ENCODE peak calls at places on chromosomes 6 and 20, in four cellular contexts. One of them, this sample, is unnamed.

GRCh38 chr6:32188381-32189081 is 1.5 kb downstream of the PBX2 start:
- DNase-seq in A549: no peak
- DNase-seq in WTC11: no peak
- DNase-seq in HepG2: no peak
- DNase-seq in this sample: no peak

GRCh38 chr6:170537329-170537728 is 15.8 kb downstream of the PSMB1 start:
- DNase-seq in A549: no peak
- DNase-seq in WTC11: no peak
- DNase-seq in HepG2: no peak
- DNase-seq in this sample: no peak

GRCh38 chr20:10651227-10651990 is 22.4 kb downstream of the JAG1 start:
- DNase-seq in HepG2: no peak
- DNase-seq in WTC11: no peak
- DNase-seq in A549: no peak
- DNase-seq in this sample: no peak

GRCh38 chr6:99589290-99589672 is 17.4 kb upstream of the PRDM13 start:
- DNase-seq in HepG2: no peak
- DNase-seq in A549: no peak
- DNase-seq in WTC11: peak; percentile 47
- DNase-seq in this sample: no peak

GRCh38 chr20:63772781-63773520 is 33.4 kb downstream of the SLC2A4RG start:
- DNase-seq in HepG2: no peak
- DNase-seq in WTC11: no peak
- DNase-seq in A549: no peak
- DNase-seq in this sample: no peak

GRCh38 chr6:116580198-116580597 is 8.9 kb downstream of the RWDD1 start:
- DNase-seq in HepG2: no peak
- DNase-seq in A549: no peak
- DNase-seq in WTC11: no peak
- DNase-seq in this sample: no peak

GRCh38 chr20:24160563-24161355 is 172.2 kb upstream of the GGTLC1 start:
- DNase-seq in HepG2: peak; percentile 39
- DNase-seq in A549: peak; percentile 57
- DNase-seq in WTC11: peak; percentile 66
- DNase-seq in this sample: peak; percentile 25

GRCh38 chr6:56821005-56821432 is 133.9 kb upstream of the BEND6 start:
- DNase-seq in WTC11: no peak
- DNase-seq in A549: no peak
- DNase-seq in HepG2: peak; percentile 60
- DNase-seq in this sample: no peak

GRCh38 chr6:53312355-53312754 is 36.4 kb downstream of the ELOVL5 start:
- DNase-seq in WTC11: no peak
- DNase-seq in A549: no peak
- DNase-seq in HepG2: no peak
- DNase-seq in this sample: peak; percentile 72

GRCh38 chr6:56593801-56594318 is 48.8 kb downstream of the DST start:
- DNase-seq in WTC11: no peak
- DNase-seq in A549: no peak
- DNase-seq in HepG2: no peak
- DNase-seq in this sample: no peak

GRCh38 chr6:167825759-167826229 is 917 bp upstream of the AFDN start:
- DNase-seq in WTC11: peak; percentile 87
- DNase-seq in HepG2: peak; percentile 52
- DNase-seq in A549: peak; percentile 56
- DNase-seq in this sample: peak; percentile 87

GRCh38 chr6:168909288-168909687 is 344.4 kb downstream of the THBS2 start:
- DNase-seq in WTC11: no peak
- DNase-seq in A549: no peak
- DNase-seq in HepG2: no peak
- DNase-seq in this sample: no peak

GRCh38 chr20:32188376-32189122 is 19.0 kb downstream of the PLAGL2 start:
- DNase-seq in HepG2: no peak
- DNase-seq in WTC11: no peak
- DNase-seq in A549: no peak
- DNase-seq in this sample: no peak

GRCh38 chr6:163679753-163680152 is 265.2 kb downstream of the QKI start:
- DNase-seq in HepG2: no peak
- DNase-seq in WTC11: no peak
- DNase-seq in A549: no peak
- DNase-seq in this sample: no peak

GRCh38 chr6:56450882-56451739 is 191.6 kb downstream of the DST start:
- DNase-seq in HepG2: peak; percentile 55
- DNase-seq in A549: no peak
- DNase-seq in WTC11: no peak
- DNase-seq in this sample: no peak

GRCh38 chr6:29530671-29531310 is 28.7 kb downstream of the UBD start:
- DNase-seq in HepG2: no peak
- DNase-seq in WTC11: no peak
- DNase-seq in A549: no peak
- DNase-seq in this sample: no peak

GRCh38 chr20:41213150-41213820 is 75.9 kb downstream of the PLCG1 start:
- DNase-seq in HepG2: no peak
- DNase-seq in WTC11: no peak
- DNase-seq in A549: no peak
- DNase-seq in this sample: no peak

GRCh38 chr6:34575326-34575725 is 19.2 kb upstream of the SPDEF start:
- DNase-seq in WTC11: peak; percentile 38
- DNase-seq in A549: no peak
- DNase-seq in HepG2: no peak
- DNase-seq in this sample: peak; percentile 83

GRCh38 chr20:63059684-63060056 is 52.9 kb upstream of the BHLHE23 start:
- DNase-seq in A549: no peak
- DNase-seq in HepG2: no peak
- DNase-seq in WTC11: peak; percentile 5
- DNase-seq in this sample: no peak

GRCh38 chr6:70667256-70667710 is 400 bp upstream of the SMAP1 start:
- DNase-seq in HepG2: no peak
- DNase-seq in WTC11: no peak
- DNase-seq in A549: no peak
- DNase-seq in this sample: no peak

GRCh38 chr6:70668499-70668812 is 773 bp downstream of the SMAP1 start:
- DNase-seq in HepG2: no peak
- DNase-seq in WTC11: no peak
- DNase-seq in A549: peak; percentile 49
- DNase-seq in this sample: peak; percentile 54

GRCh38 chr6:70666726-70667125 is 957 bp upstream of the SMAP1 start:
- DNase-seq in A549: no peak
- DNase-seq in WTC11: no peak
- DNase-seq in HepG2: no peak
- DNase-seq in this sample: no peak

GRCh38 chr6:70667711-70668498 is at the start of gene SMAP1:
- DNase-seq in A549: peak; percentile 77
- DNase-seq in WTC11: peak; percentile 94
- DNase-seq in HepG2: peak; percentile 78
- DNase-seq in this sample: peak; percentile 97

GRCh38 chr6:70669133-70669532 is 1.4 kb downstream of the SMAP1 start:
- DNase-seq in A549: no peak
- DNase-seq in HepG2: peak; percentile 13
- DNase-seq in WTC11: no peak
- DNase-seq in this sample: no peak
- TF ChIP-seq HMGXB4 in A549: no peak
- TF ChIP-seq HMGXB4 in HepG2: no peak
- TF ChIP-seq HMGXB4 in WTC11: no peak
- TF ChIP-seq HMGXB4 in this sample: no peak

GRCh38 chr6:157579467-157580031 is 198.6 kb downstream of the ZDHHC14 start:
- DNase-seq in A549: no peak
- DNase-seq in HepG2: no peak
- DNase-seq in WTC11: no peak
- DNase-seq in this sample: no peak

GRCh38 chr6:157574851-157575424 is 193.9 kb downstream of the ZDHHC14 start:
- DNase-seq in A549: no peak
- DNase-seq in HepG2: no peak
- DNase-seq in WTC11: no peak
- DNase-seq in this sample: no peak

GRCh38 chr6:157576621-157577390 is 195.8 kb downstream of the ZDHHC14 start:
- DNase-seq in A549: no peak
- DNase-seq in HepG2: no peak
- DNase-seq in WTC11: no peak
- DNase-seq in this sample: no peak

GRCh38 chr6:157571995-157572394 is 191.0 kb downstream of the ZDHHC14 start:
- DNase-seq in HepG2: no peak
- DNase-seq in WTC11: no peak
- DNase-seq in A549: no peak
- DNase-seq in this sample: no peak

DNA sequence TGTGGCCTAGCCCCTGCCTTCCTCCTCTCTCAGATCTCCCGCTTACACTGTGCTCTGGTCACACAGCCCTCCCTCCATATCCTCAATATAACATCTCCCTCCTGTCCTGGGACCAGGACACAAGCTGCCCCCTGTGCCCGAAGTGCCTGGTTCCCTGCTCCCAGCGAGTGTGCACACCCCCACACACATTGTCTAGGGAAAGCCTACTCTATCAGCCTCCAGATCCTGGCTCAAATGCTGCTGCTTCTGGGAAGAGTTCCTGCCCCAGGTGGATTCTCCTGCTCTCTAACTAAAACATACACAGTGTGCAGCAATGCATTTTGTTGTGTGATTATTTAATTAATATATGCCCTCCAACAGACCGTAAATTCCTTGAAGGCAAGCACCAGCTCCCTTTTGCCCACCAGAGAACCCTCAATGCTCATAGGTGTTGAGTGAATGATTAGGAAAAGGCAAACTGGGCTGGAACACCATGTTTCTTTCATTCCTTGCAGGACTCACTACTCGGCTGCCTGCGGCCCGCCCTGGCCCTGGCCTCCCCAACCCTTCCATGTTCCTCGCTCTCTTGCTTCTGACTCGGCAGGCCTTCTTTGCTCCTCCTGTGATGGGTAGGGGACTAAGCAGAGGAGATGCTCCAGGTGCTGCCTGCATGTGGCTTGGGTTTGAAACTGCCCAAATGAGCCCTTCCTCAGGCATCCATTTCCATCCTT is 194.6 kb downstream of the ZDHHC14 start:
- DNase-seq in WTC11: no peak
- DNase-seq in HepG2: no peak
- DNase-seq in A549: no peak
- DNase-seq in this sample: no peak
- TF ChIP-seq HMGXB4 in WTC11: no peak
- TF ChIP-seq HMGXB4 in HepG2: no peak
- TF ChIP-seq HMGXB4 in A549: no peak
- TF ChIP-seq HMGXB4 in this sample: no peak

GRCh38 chr6:152557502-152557901 is 79.7 kb downstream of the SYNE1 start:
- DNase-seq in HepG2: no peak
- DNase-seq in A549: no peak
- DNase-seq in WTC11: no peak
- DNase-seq in this sample: no peak

GRCh38 chr6:152552616-152553209 is 84.4 kb downstream of the SYNE1 start:
- DNase-seq in A549: peak; percentile 31
- DNase-seq in HepG2: peak; percentile 73
- DNase-seq in WTC11: peak; percentile 75
- DNase-seq in this sample: peak; percentile 24
- TF ChIP-seq HMGXB4 in A549: no peak
- TF ChIP-seq HMGXB4 in HepG2: peak; percentile 24
- TF ChIP-seq HMGXB4 in WTC11: no peak
- TF ChIP-seq HMGXB4 in this sample: no peak

DNA sequence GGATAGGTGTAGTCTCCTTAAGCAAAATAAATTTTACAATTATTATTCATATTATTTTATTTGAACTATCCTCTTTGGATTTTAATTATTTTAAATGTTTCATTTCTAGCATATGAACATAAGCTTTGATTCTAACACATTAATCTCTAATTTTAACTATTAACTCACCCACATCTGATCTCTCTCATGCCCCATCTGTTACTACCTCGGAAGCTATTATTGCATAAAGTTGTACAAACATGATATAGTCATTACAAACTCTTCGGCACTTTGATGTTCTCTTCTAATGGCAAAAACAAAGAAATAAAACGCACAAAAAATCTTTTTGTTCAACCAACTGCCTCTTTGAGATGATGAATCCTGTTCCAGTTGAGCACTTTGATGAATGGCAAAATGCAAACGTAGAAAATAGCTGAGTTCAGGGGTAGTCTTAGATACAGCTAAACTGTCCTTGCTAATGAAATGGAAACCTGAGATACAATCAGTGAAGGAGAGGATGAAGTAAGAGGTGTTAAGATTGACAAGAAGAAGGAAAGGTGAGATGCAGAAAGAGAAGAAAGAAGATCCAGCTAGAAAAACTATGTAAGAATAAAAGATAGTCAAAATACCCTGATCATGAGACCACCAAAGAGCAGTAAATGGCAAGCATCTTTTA is 41.1 kb downstream of the EPM2A start:
- DNase-seq in HepG2: no peak
- DNase-seq in WTC11: no peak
- DNase-seq in A549: no peak
- DNase-seq in this sample: no peak
- TF ChIP-seq HMGXB4 in HepG2: no peak
- TF ChIP-seq HMGXB4 in WTC11: no peak
- TF ChIP-seq HMGXB4 in A549: no peak
- TF ChIP-seq HMGXB4 in this sample: no peak

GRCh38 chr20:19750907-19751636 is 7.0 kb upstream of the RIN2 start:
- DNase-seq in A549: no peak
- DNase-seq in HepG2: no peak
- DNase-seq in WTC11: no peak
- DNase-seq in this sample: no peak
- TF ChIP-seq HMGXB4 in A549: no peak
- TF ChIP-seq HMGXB4 in HepG2: no peak
- TF ChIP-seq HMGXB4 in WTC11: no peak
- TF ChIP-seq HMGXB4 in this sample: no peak

GRCh38 chr6:149725785-149726184 is 7.9 kb upstream of the LATS1 start:
- DNase-seq in WTC11: no peak
- DNase-seq in A549: no peak
- DNase-seq in HepG2: no peak
- DNase-seq in this sample: no peak
- TF ChIP-seq HMGXB4 in WTC11: no peak
- TF ChIP-seq HMGXB4 in A549: no peak
- TF ChIP-seq HMGXB4 in HepG2: no peak
- TF ChIP-seq HMGXB4 in this sample: no peak

GRCh38 chr6:25176466-25176865 is 102.7 kb upstream of the CARMIL1 start:
- DNase-seq in A549: no peak
- DNase-seq in WTC11: no peak
- DNase-seq in HepG2: no peak
- DNase-seq in this sample: no peak
- TF ChIP-seq HMGXB4 in A549: no peak
- TF ChIP-seq HMGXB4 in WTC11: no peak
- TF ChIP-seq HMGXB4 in HepG2: no peak
- TF ChIP-seq HMGXB4 in this sample: no peak

DNA sequence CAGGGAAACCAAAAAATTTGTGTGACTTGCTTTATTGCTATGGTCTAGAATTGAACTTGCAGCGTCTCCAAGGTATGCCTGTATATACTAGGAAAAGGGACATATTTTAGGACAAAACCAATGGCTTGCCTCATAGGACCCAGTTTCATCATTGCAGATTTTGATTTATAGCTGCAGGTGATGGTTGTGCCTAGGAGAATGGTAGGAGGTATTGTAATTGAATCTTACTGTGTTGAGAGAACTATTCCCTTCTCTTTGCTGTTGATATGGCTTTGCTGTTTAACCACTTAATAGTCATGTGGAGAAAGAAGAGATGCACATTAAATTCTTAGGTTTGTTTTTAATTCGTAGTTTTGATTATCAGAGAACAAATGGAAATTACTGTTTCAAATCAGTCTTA is 16.4 kb downstream of the DSTN start:
- DNase-seq in HepG2: no peak
- DNase-seq in WTC11: no peak
- DNase-seq in A549: no peak
- DNase-seq in this sample: no peak
- TF ChIP-seq HMGXB4 in HepG2: no peak
- TF ChIP-seq HMGXB4 in WTC11: no peak
- TF ChIP-seq HMGXB4 in A549: no peak
- TF ChIP-seq HMGXB4 in this sample: no peak

This sample was measured in K562.